ENCODE peak calls at places on chromosomes 6 and 20, in six cellular contexts. One of them, this sample, is unnamed.
A peak's percentile ranks its signal among the peaks of the same experiment; 100 is the strongest.

GRCh38 chr6:12440981-12441380 is 150.8 kb downstream of the EDN1 start:
- DNase-seq in OCI-LY7: no peak
- DNase-seq in lower lobe of right lung: no peak
- DNase-seq in psoas muscle: no peak
- DNase-seq in CD8-positive, alpha-beta T cell: no peak
- DNase-seq in upper lobe of left lung: no peak
- DNase-seq in this sample: no peak

GRCh38 chr6:44084231-44085014 is 42.8 kb downstream of the MRPL14 start:
- DNase-seq in psoas muscle: peak; percentile 63
- DNase-seq in upper lobe of left lung: no peak
- DNase-seq in lower lobe of right lung: no peak
- DNase-seq in CD8-positive, alpha-beta T cell: no peak
- DNase-seq in OCI-LY7: no peak
- DNase-seq in this sample: peak; percentile 41

GRCh38 chr6:113734886-113735481 is 122.2 kb upstream of the MARCKS start:
- DNase-seq in upper lobe of left lung: no peak
- DNase-seq in lower lobe of right lung: no peak
- DNase-seq in psoas muscle: no peak
- DNase-seq in CD8-positive, alpha-beta T cell: no peak
- DNase-seq in OCI-LY7: no peak
- DNase-seq in this sample: no peak

GRCh38 chr6:26183581-26184408 is 96.6 kb downstream of the HFE start:
- DNase-seq in CD8-positive, alpha-beta T cell: peak; percentile 33
- DNase-seq in psoas muscle: peak; percentile 45
- DNase-seq in OCI-LY7: no peak
- DNase-seq in upper lobe of left lung: peak; percentile 52
- DNase-seq in lower lobe of right lung: peak; percentile 72
- DNase-seq in this sample: peak; percentile 82

GRCh38 chr6:209432-210103 is 82.7 kb upstream of the DUSP22 start:
- DNase-seq in OCI-LY7: no peak
- DNase-seq in lower lobe of right lung: no peak
- DNase-seq in psoas muscle: no peak
- DNase-seq in CD8-positive, alpha-beta T cell: no peak
- DNase-seq in upper lobe of left lung: no peak
- DNase-seq in this sample: no peak

GRCh38 chr6:780669-781068 is 87.7 kb upstream of the EXOC2 start:
- DNase-seq in upper lobe of left lung: no peak
- DNase-seq in OCI-LY7: no peak
- DNase-seq in psoas muscle: no peak
- DNase-seq in lower lobe of right lung: no peak
- DNase-seq in CD8-positive, alpha-beta T cell: no peak
- DNase-seq in this sample: no peak

GRCh38 chr6:44400572-44400971 is 13.1 kb downstream of the CDC5L start:
- DNase-seq in OCI-LY7: no peak
- DNase-seq in upper lobe of left lung: no peak
- DNase-seq in psoas muscle: no peak
- DNase-seq in lower lobe of right lung: no peak
- DNase-seq in CD8-positive, alpha-beta T cell: no peak
- DNase-seq in this sample: no peak

GRCh38 chr20:10665791-10666190 is 8.0 kb downstream of the JAG1 start:
- DNase-seq in CD8-positive, alpha-beta T cell: no peak
- DNase-seq in psoas muscle: no peak
- DNase-seq in OCI-LY7: no peak
- DNase-seq in lower lobe of right lung: no peak
- DNase-seq in upper lobe of left lung: no peak
- DNase-seq in this sample: no peak

GRCh38 chr20:50762435-50763201 is 31.2 kb downstream of the PARD6B start:
- DNase-seq in lower lobe of right lung: peak; percentile 60
- DNase-seq in OCI-LY7: no peak
- DNase-seq in CD8-positive, alpha-beta T cell: no peak
- DNase-seq in psoas muscle: peak; percentile 83
- DNase-seq in upper lobe of left lung: peak; percentile 87
- DNase-seq in this sample: peak; percentile 89
- H3K4me1 ChIP-seq in lower lobe of right lung: peaks cover 19% of the 10 kb centered on the region
- H3K4me1 ChIP-seq in OCI-LY7: no peaks in the 10 kb centered on the region
- H3K4me1 ChIP-seq in CD8-positive, alpha-beta T cell: no peaks in the 10 kb centered on the region
- H3K4me1 ChIP-seq in psoas muscle: peaks cover 18% of the 10 kb centered on the region
- H3K4me1 ChIP-seq in upper lobe of left lung: peaks cover 5% of the 10 kb centered on the region
- H3K4me1 ChIP-seq in this sample: peaks cover 6% of the 10 kb centered on the region

GRCh38 chr6:137218917-137219663 is at the start of gene IFNGR1:
- DNase-seq in upper lobe of left lung: peak; percentile 99
- DNase-seq in lower lobe of right lung: peak; percentile 99
- DNase-seq in OCI-LY7: peak; percentile 93
- DNase-seq in psoas muscle: peak; percentile 97
- DNase-seq in CD8-positive, alpha-beta T cell: peak; percentile 92
- DNase-seq in this sample: peak; percentile 99
- H3K4me1 ChIP-seq in upper lobe of left lung: peaks cover 60% of the 10 kb centered on the region
- H3K4me1 ChIP-seq in lower lobe of right lung: peaks cover 78% of the 10 kb centered on the region
- H3K4me1 ChIP-seq in OCI-LY7: peaks cover 69% of the 10 kb centered on the region
- H3K4me1 ChIP-seq in psoas muscle: peaks cover 44% of the 10 kb centered on the region
- H3K4me1 ChIP-seq in CD8-positive, alpha-beta T cell: peaks cover 30% of the 10 kb centered on the region
- H3K4me1 ChIP-seq in this sample: peaks cover 30% of the 10 kb centered on the region

DNA sequence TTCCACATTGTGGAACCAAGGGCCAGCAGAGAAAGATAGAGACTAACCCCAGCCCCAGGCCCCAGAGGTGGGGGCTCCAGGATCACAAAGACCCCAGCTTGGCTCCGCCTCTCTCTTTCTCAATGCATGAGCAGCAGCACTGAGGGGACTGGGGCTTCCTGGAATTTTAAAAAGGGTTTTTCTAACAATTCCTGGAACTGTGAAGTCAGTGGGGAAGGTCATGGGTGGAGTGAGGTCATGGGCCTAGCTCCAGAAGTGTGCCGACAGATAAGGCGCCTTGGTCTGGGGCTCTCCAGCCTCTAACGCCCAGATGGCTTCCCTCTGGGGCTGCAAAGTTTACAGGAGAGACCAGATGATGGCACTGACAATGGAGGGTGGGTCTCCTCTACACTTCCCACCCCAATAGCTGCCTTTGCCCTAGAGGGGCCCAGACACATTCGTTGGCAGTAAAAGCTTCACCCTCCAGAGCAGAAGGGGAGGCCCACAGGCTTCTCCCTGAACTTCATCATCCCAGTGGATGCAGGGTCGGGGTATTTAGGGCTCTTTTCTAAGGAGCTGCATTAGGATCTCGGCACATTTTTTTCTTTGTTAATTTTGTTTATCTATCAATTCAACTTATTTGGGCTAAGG is 46.9 kb upstream of the CD93 start:
- DNase-seq in CD8-positive, alpha-beta T cell: no peak
- DNase-seq in OCI-LY7: no peak
- DNase-seq in lower lobe of right lung: peak; percentile 56
- DNase-seq in psoas muscle: no peak
- DNase-seq in upper lobe of left lung: peak; percentile 68
- DNase-seq in this sample: no peak
- H3K4me1 ChIP-seq in CD8-positive, alpha-beta T cell: no peaks in the 10 kb centered on the region
- H3K4me1 ChIP-seq in OCI-LY7: no peaks in the 10 kb centered on the region
- H3K4me1 ChIP-seq in lower lobe of right lung: peaks cover 64% of the 10 kb centered on the region
- H3K4me1 ChIP-seq in psoas muscle: peaks cover 44% of the 10 kb centered on the region
- H3K4me1 ChIP-seq in upper lobe of left lung: peaks cover 42% of the 10 kb centered on the region
- H3K4me1 ChIP-seq in this sample: no peaks in the 10 kb centered on the region

GRCh38 chr6:42318485-42318884 is 100.8 kb upstream of the MRPS10 start:
- DNase-seq in psoas muscle: no peak
- DNase-seq in CD8-positive, alpha-beta T cell: no peak
- DNase-seq in OCI-LY7: no peak
- DNase-seq in lower lobe of right lung: no peak
- DNase-seq in upper lobe of left lung: no peak
- DNase-seq in this sample: no peak

GRCh38 chr6:42316981-42317380 is 99.3 kb upstream of the MRPS10 start:
- DNase-seq in lower lobe of right lung: no peak
- DNase-seq in CD8-positive, alpha-beta T cell: no peak
- DNase-seq in upper lobe of left lung: no peak
- DNase-seq in psoas muscle: no peak
- DNase-seq in OCI-LY7: no peak
- DNase-seq in this sample: no peak

GRCh38 chr6:42321976-42322375 is 104.3 kb upstream of the MRPS10 start:
- DNase-seq in CD8-positive, alpha-beta T cell: no peak
- DNase-seq in upper lobe of left lung: no peak
- DNase-seq in lower lobe of right lung: no peak
- DNase-seq in OCI-LY7: no peak
- DNase-seq in psoas muscle: no peak
- DNase-seq in this sample: no peak

GRCh38 chr6:42322676-42323075 is 105.0 kb upstream of the MRPS10 start:
- DNase-seq in psoas muscle: no peak
- DNase-seq in upper lobe of left lung: no peak
- DNase-seq in lower lobe of right lung: no peak
- DNase-seq in OCI-LY7: no peak
- DNase-seq in CD8-positive, alpha-beta T cell: no peak
- DNase-seq in this sample: no peak

DNA sequence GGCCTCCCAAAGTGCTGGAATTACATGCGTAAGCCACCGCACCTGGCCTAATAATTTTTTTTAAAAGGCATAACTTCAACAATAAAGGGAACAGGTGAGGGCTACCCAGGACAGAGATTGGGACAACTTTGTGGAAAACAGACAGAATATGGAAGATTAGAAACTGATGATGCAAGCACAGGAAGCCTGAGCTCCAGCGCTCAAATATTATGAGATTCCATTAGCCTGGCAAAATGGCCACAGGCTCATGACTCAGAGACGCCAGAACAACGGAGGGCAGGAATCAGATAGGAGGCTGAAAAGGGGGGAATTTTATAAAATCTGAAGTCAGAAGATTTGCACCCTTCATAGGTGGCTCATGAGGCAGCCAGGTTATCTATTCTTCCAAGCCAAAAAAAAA is 103.1 kb upstream of the MRPS10 start:
- DNase-seq in CD8-positive, alpha-beta T cell: no peak
- DNase-seq in psoas muscle: no peak
- DNase-seq in lower lobe of right lung: no peak
- DNase-seq in upper lobe of left lung: no peak
- DNase-seq in OCI-LY7: no peak
- DNase-seq in this sample: no peak
- H3K4me1 ChIP-seq in CD8-positive, alpha-beta T cell: peaks cover 8% of the 10 kb centered on the region
- H3K4me1 ChIP-seq in psoas muscle: no peaks in the 10 kb centered on the region
- H3K4me1 ChIP-seq in lower lobe of right lung: peaks cover 10% of the 10 kb centered on the region
- H3K4me1 ChIP-seq in upper lobe of left lung: peaks cover 9% of the 10 kb centered on the region
- H3K4me1 ChIP-seq in OCI-LY7: no peaks in the 10 kb centered on the region
- H3K4me1 ChIP-seq in this sample: no peaks in the 10 kb centered on the region

DNA sequence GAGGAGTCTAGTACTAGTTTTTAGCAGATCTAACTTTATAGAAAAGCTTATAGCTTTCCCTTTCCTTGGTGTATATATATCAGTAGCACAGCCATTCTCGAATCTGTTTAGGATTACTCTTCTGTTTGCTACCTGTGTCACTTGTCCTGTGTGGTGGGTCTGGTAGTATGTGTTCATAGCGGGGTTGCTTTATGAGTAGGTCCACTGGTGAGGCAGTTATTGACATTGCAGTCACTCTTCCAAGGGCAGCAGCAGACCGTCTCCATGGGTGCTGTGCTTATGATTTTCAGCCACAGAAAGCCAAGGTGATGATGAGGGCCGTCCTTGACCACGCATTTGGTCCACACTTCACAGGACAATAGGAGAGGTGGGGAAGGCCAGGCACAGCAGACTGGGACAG is 171.5 kb downstream of the CDKAL1 start:
- DNase-seq in lower lobe of right lung: no peak
- DNase-seq in upper lobe of left lung: no peak
- DNase-seq in OCI-LY7: no peak
- DNase-seq in CD8-positive, alpha-beta T cell: no peak
- DNase-seq in psoas muscle: no peak
- DNase-seq in this sample: no peak
- H3K4me1 ChIP-seq in lower lobe of right lung: no peaks in the 10 kb centered on the region
- H3K4me1 ChIP-seq in upper lobe of left lung: no peaks in the 10 kb centered on the region
- H3K4me1 ChIP-seq in OCI-LY7: no peaks in the 10 kb centered on the region
- H3K4me1 ChIP-seq in CD8-positive, alpha-beta T cell: peaks cover 16% of the 10 kb centered on the region
- H3K4me1 ChIP-seq in psoas muscle: peaks cover 11% of the 10 kb centered on the region
- H3K4me1 ChIP-seq in this sample: peaks cover 29% of the 10 kb centered on the region

GRCh38 chr6:40708049-40708448 is 120.9 kb upstream of the LRFN2 start:
- DNase-seq in OCI-LY7: no peak
- DNase-seq in CD8-positive, alpha-beta T cell: no peak
- DNase-seq in psoas muscle: no peak
- DNase-seq in lower lobe of right lung: no peak
- DNase-seq in upper lobe of left lung: no peak
- DNase-seq in this sample: no peak
- H3K4me1 ChIP-seq in OCI-LY7: peaks cover 45% of the 10 kb centered on the region
- H3K4me1 ChIP-seq in CD8-positive, alpha-beta T cell: no peaks in the 10 kb centered on the region
- H3K4me1 ChIP-seq in psoas muscle: no peaks in the 10 kb centered on the region
- H3K4me1 ChIP-seq in lower lobe of right lung: no peaks in the 10 kb centered on the region
- H3K4me1 ChIP-seq in upper lobe of left lung: no peaks in the 10 kb centered on the region
- H3K4me1 ChIP-seq in this sample: no peaks in the 10 kb centered on the region

DNA sequence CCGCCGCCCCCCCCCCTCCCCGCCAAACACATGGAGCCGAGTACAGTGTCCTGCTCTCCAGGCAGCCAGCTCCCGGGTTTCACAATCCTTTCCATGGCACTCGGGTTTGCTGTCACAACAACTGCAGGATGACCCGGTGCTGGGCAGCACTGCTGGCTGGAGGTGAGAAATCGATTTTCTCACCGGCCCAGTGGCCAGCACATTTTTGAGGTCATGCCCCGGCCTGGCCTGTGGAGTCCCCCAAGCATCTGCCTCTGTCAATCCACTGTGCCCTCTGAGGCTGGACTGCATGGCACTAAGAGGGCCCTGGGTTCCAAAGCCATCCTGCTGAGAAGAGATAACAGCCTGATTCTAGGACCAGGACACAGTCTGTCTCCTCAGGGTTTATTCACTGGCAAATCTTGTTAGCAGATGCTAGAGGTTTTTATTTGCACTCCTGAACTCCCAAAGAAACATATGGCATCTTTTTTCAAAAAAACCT is 129.5 kb downstream of the NFATC2 start:
- DNase-seq in psoas muscle: peak; percentile 65
- DNase-seq in upper lobe of left lung: no peak
- DNase-seq in OCI-LY7: no peak
- DNase-seq in lower lobe of right lung: no peak
- DNase-seq in CD8-positive, alpha-beta T cell: no peak
- DNase-seq in this sample: no peak
- H3K4me1 ChIP-seq in psoas muscle: peaks cover 13% of the 10 kb centered on the region
- H3K4me1 ChIP-seq in upper lobe of left lung: peaks cover 7% of the 10 kb centered on the region
- H3K4me1 ChIP-seq in OCI-LY7: peaks cover 65% of the 10 kb centered on the region
- H3K4me1 ChIP-seq in lower lobe of right lung: peaks cover 24% of the 10 kb centered on the region
- H3K4me1 ChIP-seq in CD8-positive, alpha-beta T cell: peaks cover 29% of the 10 kb centered on the region
- H3K4me1 ChIP-seq in this sample: no peaks in the 10 kb centered on the region